ENCODE peak calls at places on chromosomes 6 and 20, in five cellular contexts. Y is NCI-H1436, F is lower lobe of right lung, J is heart left ventricle, N is astrocyte of the hippocampus. D is an unnamed sample.

GRCh38 chr6:151141685-151142084 is 98.1 kb upstream of the AKAP12 start:
- DNase-seq in Y (no peak), F (no peak), J (peak; percentile 38), N (no peak), D (no peak)

GRCh38 chr20:40563296-40563950 is 125.6 kb downstream of the MAFB start:
- DNase-seq in Y (no peak), F (peak; percentile 86), J (no peak), N (peak; percentile 43), D (no peak)

GRCh38 chr6:132300323-132300949 is 100.8 kb downstream of the MOXD1 start:
- DNase-seq in Y (peak; percentile 13), F (no peak), J (no peak), N (peak; percentile 77), D (peak; percentile 15)

GRCh38 chr6:45377041-45377554 is 636 bp downstream of the SUPT3H start:
- DNase-seq in Y (no peak), F (no peak), J (peak; percentile 84), N (no peak), D (no peak)

GRCh38 chr6:41920921-41921711 is at the start of the genes BYSL and MED20:
- DNase-seq in Y (peak; percentile 89), F (peak; percentile 93), J (peak; percentile 95), N (peak; percentile 97), D (peak; percentile 74)

GRCh38 chr20:31974975-31975481 is 7.1 kb downstream of the XKR7 start:
- DNase-seq in Y (no peak), F (no peak), J (no peak), N (no peak), D (no peak)

GRCh38 chr6:38105066-38105465 is 285.5 kb downstream of the ZFAND3 start:
- DNase-seq in Y (no peak), F (no peak), J (no peak), N (no peak), D (no peak)

GRCh38 chr6:46638650-46639049 is 14.0 kb downstream of the CYP39A1 start:
- DNase-seq in Y (no peak), F (no peak), J (no peak), N (no peak), D (no peak)

GRCh38 chr6:169971171-169971861 is 219.9 kb downstream of the ERMARD start:
- DNase-seq in Y (no peak), F (peak; percentile 44), J (no peak), N (no peak), D (no peak)

GRCh38 chr6:142857609-142858195 is 87.3 kb downstream of the HIVEP2 start:
- DNase-seq in Y (no peak), F (no peak), J (no peak), N (no peak), D (no peak)

GRCh38 chr6:146550911-146551310 is 7.3 kb downstream of the RAB32 start:
- DNase-seq in Y (no peak), F (no peak), J (no peak), N (no peak), D (no peak)

GRCh38 chr6:36997811-36998722 is 7.4 kb upstream of the FGD2 start:
- DNase-seq in Y (no peak), F (peak; percentile 75), J (peak; percentile 51), N (peak; percentile 29), D (no peak)

GRCh38 chr6:12266571-12266970 is 23.6 kb upstream of the EDN1 start:
- DNase-seq in Y (no peak), F (no peak), J (no peak), N (peak; percentile 81), D (no peak)

GRCh38 chr20:25178563-25179438 is 16.7 kb upstream of the ENTPD6 start:
- DNase-seq in Y (no peak), F (peak; percentile 69), J (no peak), N (peak; percentile 77), D (no peak)

GRCh38 chr20:2260250-2260649 is 35.6 kb upstream of the TGM3 start:
- DNase-seq in Y (no peak), F (no peak), J (no peak), N (no peak), D (no peak)

GRCh38 chr6:88808381-88808780 is 155.0 kb downstream of the RNGTT start:
- DNase-seq in Y (no peak), F (no peak), J (no peak), N (no peak), D (no peak)

GRCh38 chr6:36793296-36793912 is 45.8 kb downstream of the CPNE5 start:
- DNase-seq in Y (no peak), F (no peak), J (no peak), N (no peak), D (no peak)

GRCh38 chr6:14501914-14502313 is 384.3 kb downstream of the CD83 start:
- DNase-seq in Y (no peak), F (no peak), J (no peak), N (no peak), D (no peak)

GRCh38 chr6:54892831-54893230 is 46.3 kb downstream of the FAM83B start:
- DNase-seq in Y (no peak), F (no peak), J (no peak), N (peak; percentile 40), D (no peak)

GRCh38 chr6:26543953-26544352 is 5.8 kb downstream of the HMGN4 start:
- DNase-seq in Y (no peak), F (no peak), J (no peak), N (peak; percentile 15), D (no peak)

GRCh38 chr20:18326990-18327389 is 38.7 kb downstream of the ZNF133 start:
- DNase-seq in Y (no peak), F (no peak), J (no peak), N (no peak), D (no peak)

GRCh38 chr20:4887586-4887985 is 113.7 kb downstream of the SLC23A2 start:
- DNase-seq in Y (no peak), F (no peak), J (no peak), N (no peak), D (no peak)

GRCh38 chr6:77021232-77021631 is 442.1 kb downstream of the HTR1B start:
- DNase-seq in Y (no peak), F (no peak), J (no peak), N (no peak), D (no peak)

GRCh38 chr6:133115960-133116359 is 125.2 kb upstream of the EYA4 start:
- DNase-seq in Y (no peak), F (no peak), J (no peak), N (no peak), D (no peak)

GRCh38 chr6:111718326-111718725 is 112.6 kb upstream of the TRAF3IP2 start:
- DNase-seq in Y (no peak), F (no peak), J (no peak), N (no peak), D (peak; percentile 11)

GRCh38 chr6:5713519-5713918 is 293.2 kb downstream of the NRN1 start:
- DNase-seq in Y (no peak), F (no peak), J (no peak), N (no peak), D (no peak)

GRCh38 chr6:118679293-118679692 is 27.9 kb upstream of the CEP85L start:
- DNase-seq in Y (no peak), F (no peak), J (no peak), N (peak; percentile 46), D (no peak)

GRCh38 chr20:14062786-14063185 is 67.5 kb downstream of the MACROD2 start:
- DNase-seq in Y (no peak), F (no peak), J (no peak), N (peak; percentile 52), D (no peak)

GRCh38 chr20:49641683-49642649 is 71.7 kb downstream of the B4GALT5 start:
- DNase-seq in Y (no peak), F (no peak), J (no peak), N (no peak), D (peak; percentile 91)

GRCh38 chr20:63863798-63864544 is 1.1 kb upstream of the TPD52L2 start:
- DNase-seq in Y (peak; percentile 66), F (peak; percentile 95), J (peak; percentile 85), N (peak; percentile 88), D (peak; percentile 61)

GRCh38 chr20:23122321-23122720 is 36.2 kb upstream of the CD93 start:
- DNase-seq in Y (no peak), F (no peak), J (no peak), N (no peak), D (no peak)